ENCODE peak calls at places on chromosomes 3 and 15, in six cellular contexts. X, K, T, H, W and F are unnamed samples.
A peak's percentile ranks its signal among the peaks of the same experiment; 100 is the strongest.

GRCh38 chr15:90713081-90713480 is 4.1 kb upstream of the BLM start:
- DNase-seq in K (no peak), T (no peak), H (no peak), W (no peak), X (no peak), F (no peak)

GRCh38 chr3:135889417-135889816 is 76.1 kb upstream of the PPP2R3A start:
- DNase-seq in W (no peak), K (no peak), T (no peak), X (no peak), H (no peak), F (no peak)

GRCh38 chr3:45446706-45447105 is 58.3 kb downstream of the LARS2 start:
- DNase-seq in W (no peak), T (no peak), K (no peak), H (no peak), X (no peak), F (no peak)

GRCh38 chr3:139601191-139601961 is 61.8 kb upstream of the RBP1 start:
- DNase-seq in K (no peak), T (no peak), W (no peak), H (no peak), X (no peak), F (peak; percentile 32)

GRCh38 chr3:164407111-164407510 is 671.2 kb downstream of the SI start:
- DNase-seq in W (no peak), H (no peak), X (no peak), T (no peak), K (no peak), F (no peak)

GRCh38 chr3:177157492-177157891 is 39.8 kb downstream of the TBL1XR1 start:
- DNase-seq in H (no peak), K (no peak), X (no peak), T (no peak), W (no peak), F (no peak)

GRCh38 chr15:79540551-79540950 is 108.4 kb downstream of the MINAR1 start:
- DNase-seq in H (no peak), X (no peak), K (no peak), W (no peak), T (no peak), F (no peak)

GRCh38 chr3:8457039-8457438 is 44.6 kb upstream of the LMCD1 start:
- DNase-seq in W (peak; percentile 65), X (no peak), K (no peak), T (no peak), H (no peak), F (no peak)

GRCh38 chr3:73086071-73086494 is 24.6 kb downstream of the EBLN2 start:
- DNase-seq in X (peak; percentile 35), H (no peak), K (peak; percentile 44), W (peak; percentile 43), T (peak; percentile 68), F (no peak)

GRCh38 chr3:133895208-133896001 is at the start of gene RAB6B:
- DNase-seq in T (peak; percentile 82), H (peak; percentile 64), W (peak; percentile 20), K (peak; percentile 42), X (peak; percentile 61), F (peak; percentile 43)

GRCh38 chr15:33994005-33994615 is 25.8 kb downstream of the CHRM5 start:
- DNase-seq in W (peak; percentile 51), K (peak; percentile 51), H (peak; percentile 60), T (peak; percentile 60), X (peak; percentile 12), F (peak; percentile 49)

GRCh38 chr15:101250931-101251829 is 668 bp downstream of the CHSY1 start:
- DNase-seq in W (no peak), X (no peak), T (no peak), H (no peak), K (peak; percentile 49), F (peak; percentile 19)
- H3K23ac ChIP-seq in W (peak overlapping the region; percentile 95), X (peak overlapping the region; percentile 94), T (no peak overlapping the region), H (no peak overlapping the region), K (peak overlapping the region; percentile 75), F (no peak overlapping the region)

GRCh38 chr3:35295875-35296274 is 343.4 kb upstream of the ARPP21 start:
- DNase-seq in K (no peak), T (no peak), W (no peak), H (no peak), X (no peak), F (no peak)
- H4K91ac ChIP-seq in K (no peak overlapping the region), T (no peak overlapping the region), W (no peak overlapping the region), H (no peak overlapping the region), X (no peak overlapping the region), F (no peak overlapping the region)

DNA sequence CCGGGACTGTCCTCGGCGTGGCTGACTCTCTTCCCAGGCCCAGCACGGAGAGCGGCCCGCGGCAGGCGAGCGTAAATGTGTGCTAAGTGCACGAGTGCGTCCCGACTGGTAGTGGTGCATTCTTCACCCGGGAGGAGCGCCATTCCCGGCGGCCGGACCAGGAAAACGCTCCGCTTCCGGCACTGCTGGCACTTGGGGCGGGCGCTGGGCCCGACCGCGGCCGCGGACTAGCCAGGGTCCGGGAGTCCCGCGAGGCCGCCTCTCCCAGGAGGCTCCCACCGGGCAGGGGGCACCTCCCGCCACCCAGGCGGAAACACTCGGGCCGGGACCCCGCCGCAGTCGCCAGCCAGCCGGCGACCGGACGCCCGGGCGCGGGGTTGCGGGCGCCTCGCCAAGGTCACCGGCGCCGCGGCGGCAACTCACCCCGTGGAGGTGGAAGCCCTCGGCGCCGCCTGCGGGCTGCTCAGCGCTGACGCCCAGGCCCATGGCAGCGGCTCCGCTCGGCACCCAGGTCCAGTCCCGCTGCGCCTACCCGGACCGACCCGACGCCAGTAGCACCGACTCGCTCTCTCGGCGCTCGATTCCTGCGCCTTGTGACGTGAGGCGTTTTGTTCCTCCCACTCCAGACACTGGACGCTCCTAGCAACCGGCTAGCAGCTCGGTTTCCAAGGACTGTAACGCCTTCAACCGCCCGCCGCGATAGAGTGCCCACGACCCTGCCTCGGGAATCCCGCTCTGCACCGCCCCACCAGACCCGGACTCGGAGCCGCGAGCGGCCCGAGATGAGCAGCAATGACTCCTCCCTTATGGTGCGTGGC is at the start of the genes GORASP1 and TTC21A:
- DNase-seq in W (peak; percentile 85), X (peak; percentile 85), H (peak; percentile 85), T (peak; percentile 86), K (peak; percentile 95), F (peak; percentile 96)
- H3K23ac ChIP-seq in W (peak within 1 kb of the TSS; percentile 85), X (peak within 1 kb of the TSS; percentile 68), H (no peak within 1 kb of the TSS), T (no peak within 1 kb of the TSS), K (peak within 1 kb of the TSS; percentile 65), F (no peak within 1 kb of the TSS)

GRCh38 chr3:119831022-119831421 is 49.1 kb downstream of the NR1I2 start:
- DNase-seq in K (peak; percentile 9), H (no peak), X (no peak), T (no peak), W (no peak), F (no peak)
- H4K91ac ChIP-seq in K (no peak overlapping the region), H (no peak overlapping the region), X (no peak overlapping the region), T (no peak overlapping the region), W (no peak overlapping the region), F (no peak overlapping the region)